ENCODE peak calls at places on chromosomes 3 and 15, in six cellular contexts. U is neuronal stem cell, S is NCI-H1092 treated with DMSO at 0.1 percent for 48 hours, Z is tibial nerve, B is hippocampal formation, M is naive B cell. W is an unnamed sample.

GRCh38 chr3:48370330-48370708 is 1.7 kb upstream of the FBXW12 start:
- DNase-seq in Z (no peak), U (no peak), M (no peak), S (no peak), B (no peak), W (no peak)

GRCh38 chr3:18295171-18295920 is 129.8 kb downstream of the SATB1 start:
- DNase-seq in B (no peak), Z (no peak), M (peak), U (peak), S (no peak), W (peak)

GRCh38 chr15:31297880-31298456 is 28.7 kb upstream of the KLF13 start:
- DNase-seq in B (no peak), S (no peak), U (no peak), Z (peak), M (no peak), W (no peak)

GRCh38 chr15:89799925-89800500 is 14.6 kb downstream of the ANPEP start:
- DNase-seq in M (no peak), Z (no peak), U (no peak), B (no peak), S (no peak), W (no peak)

GRCh38 chr3:49006591-49007067 is 562 bp upstream of the WDR6 start:
- DNase-seq in Z (no peak), U (no peak), S (no peak), B (no peak), M (no peak), W (peak)

GRCh38 chr3:175552929-175553328 is 693.8 kb downstream of the NAALADL2 start:
- DNase-seq in Z (no peak), B (no peak), U (no peak), S (no peak), M (no peak), W (no peak)

GRCh38 chr3:17478673-17479072 is 263.8 kb downstream of the TBC1D5 start:
- DNase-seq in S (no peak), B (no peak), U (no peak), M (no peak), Z (no peak), W (no peak)

GRCh38 chr3:73136941-73137340 is 75.5 kb downstream of the EBLN2 start:
- DNase-seq in Z (no peak), M (no peak), S (peak), U (no peak), B (no peak), W (no peak)

GRCh38 chr15:69573815-69574472 is 121.3 kb downstream of the RPLP1 start:
- DNase-seq in U (no peak), M (no peak), Z (no peak), S (no peak), B (no peak), W (peak)

GRCh38 chr3:23263796-23264195 is 60.7 kb downstream of the UBE2E2 start:
- DNase-seq in M (no peak), Z (no peak), U (no peak), S (no peak), B (no peak), W (no peak)

GRCh38 chr15:31456329-31457060 is 129.9 kb downstream of the KLF13 start:
- DNase-seq in M (no peak), S (no peak), U (no peak), B (no peak), Z (no peak), W (no peak)

GRCh38 chr3:73432021-73432722 is 192.6 kb downstream of the PDZRN3 start:
- DNase-seq in B (no peak), M (no peak), Z (no peak), U (peak), S (peak), W (peak)

GRCh38 chr15:37819191-37819590 is 115.2 kb upstream of the TMCO5A start:
- DNase-seq in U (no peak), M (no peak), S (no peak), Z (no peak), B (no peak), W (no peak)

GRCh38 chr3:109806929-109807328 is 469.6 kb upstream of the DPPA4 start:
- DNase-seq in Z (no peak), B (no peak), S (no peak), U (no peak), M (no peak), W (peak)

GRCh38 chr3:42369304-42369703 is 41.1 kb downstream of the LYZL4 start:
- DNase-seq in S (peak), U (peak), B (peak), Z (no peak), M (peak), W (no peak)

W was measured in OCI-M1.